ENCODE peak calls at places on chromosomes 7 and 10, in four cellular contexts. F is GM20000; L is activated CD8-positive, alpha-beta memory T cell treated with anti-CD3 and anti-CD28 coated beads for 24 hours; Z is pancreas. C is an unnamed sample.

GRCh38 chr7:10981317-10981716 is 7.6 kb downstream of the PHF14 start:
- DNase-seq in F (no peak), L (no peak), Z (no peak), C (no peak)

GRCh38 chr7:43954524-43955228 is 28.4 kb downstream of the UBE2D4 start:
- DNase-seq in F (peak), L (no peak), Z (peak), C (peak)

GRCh38 chr7:88522771-88523316 is 216.2 kb upstream of the STEAP4 start:
- DNase-seq in F (no peak), L (no peak), Z (no peak), C (no peak)

GRCh38 chr7:156612930-156613329 is 27.6 kb upstream of the RNF32 start:
- DNase-seq in F (no peak), L (peak), Z (no peak), C (no peak)

GRCh38 chr7:2018786-2019692 is 213.7 kb downstream of the MAD1L1 start:
- DNase-seq in F (no peak), L (no peak), Z (peak), C (peak)

GRCh38 chr7:132773527-132773956 is 197.3 kb upstream of the PLXNA4 start:
- DNase-seq in F (no peak), L (no peak), Z (no peak), C (no peak)

GRCh38 chr10:87930929-87931835 is 67.8 kb downstream of the PTEN start:
- DNase-seq in F (peak), L (no peak), Z (no peak), C (no peak)

GRCh38 chr7:11298220-11298619 is 324.5 kb downstream of the PHF14 start:
- DNase-seq in F (no peak), L (no peak), Z (no peak), C (no peak)

GRCh38 chr10:8361510-8361844 is 307.0 kb downstream of the GATA3 start:
- DNase-seq in F (no peak), L (no peak), Z (no peak), C (no peak)

C was measured in Karpas-422.